ENCODE peak calls at places on chromosomes 13 and 19, in six cellular contexts. H is ascending aorta, L is thoracic aorta, S is tibial artery, N is right lobe of liver, D is astrocyte. M is an unnamed sample.

GRCh38 chr19:18385675-18386542 is at the start of gene GDF15:
- DNase-seq in H (peak; percentile 73), L (no peak), S (peak; percentile 84), N (peak; percentile 94), D (peak; percentile 80), M (no peak)

GRCh38 chr19:54206831-54207177 is 6.1 kb downstream of the RPS9 start:
- DNase-seq in H (no peak), L (no peak), S (no peak), N (no peak), D (no peak), M (no peak)

GRCh38 chr19:28466107-28467045 is 746.6 kb downstream of the UQCRFS1 start:
- DNase-seq in H (no peak), L (no peak), S (no peak), N (peak; percentile 70), D (peak; percentile 20), M (no peak)

GRCh38 chr13:32804673-32805260 is 211.5 kb upstream of the KL start:
- DNase-seq in H (no peak), L (no peak), S (no peak), N (no peak), D (peak; percentile 34), M (no peak)

GRCh38 chr13:112839347-112840105 is 129.5 kb upstream of the MCF2L start:
- DNase-seq in H (no peak), L (no peak), S (no peak), N (no peak), D (peak; percentile 41), M (no peak)

GRCh38 chr19:1130801-1131717 is 27.3 kb downstream of the GPX4 start:
- DNase-seq in H (no peak), L (no peak), S (no peak), N (no peak), D (no peak), M (no peak)

GRCh38 chr13:73622375-73622774 is 511.8 kb downstream of the KLF12 start:
- DNase-seq in H (no peak), L (no peak), S (no peak), N (no peak), D (no peak), M (no peak)

GRCh38 chr19:50258918-50259372 is 55.5 kb downstream of the MYH14 start:
- DNase-seq in H (no peak), L (no peak), S (no peak), N (no peak), D (no peak), M (no peak)

GRCh38 chr19:58544591-58545285 is 874 bp downstream of the TRIM28 start:
- DNase-seq in H (no peak), L (no peak), S (no peak), N (peak; percentile 75), D (no peak), M (no peak)

GRCh38 chr13:42992585-42993122 is 613 bp upstream of the EPSTI1 start:
- DNase-seq in H (no peak), L (no peak), S (no peak), N (no peak), D (no peak), M (no peak)

GRCh38 chr13:47175172-47175806 is 278.4 kb upstream of the HTR2A start:
- DNase-seq in H (no peak), L (no peak), S (no peak), N (no peak), D (peak; percentile 94), M (peak; percentile 52)

GRCh38 chr19:16901491-16902175 is 12.8 kb downstream of the F2RL3 start:
- DNase-seq in H (no peak), L (no peak), S (no peak), N (no peak), D (no peak), M (no peak)

GRCh38 chr13:98450495-98451167 is 126.3 kb downstream of the STK24 start:
- DNase-seq in H (no peak), L (no peak), S (peak; percentile 90), N (no peak), D (peak; percentile 12), M (no peak)

GRCh38 chr13:98910501-98910951 is 67.3 kb downstream of the DOCK9 start:
- DNase-seq in H (no peak), L (no peak), S (no peak), N (no peak), D (peak; percentile 52), M (peak; percentile 25)

GRCh38 chr13:75906315-75906714 is 270.2 kb downstream of the LMO7 start:
- DNase-seq in H (no peak), L (no peak), S (no peak), N (no peak), D (no peak), M (no peak)

GRCh38 chr13:68234278-68234677 is 1004.1 kb upstream of the PCDH9 start:
- DNase-seq in H (no peak), L (no peak), S (no peak), N (no peak), D (peak; percentile 17), M (no peak)

GRCh38 chr19:35764432-35765315 is 6.7 kb downstream of the PROSER3 start:
- DNase-seq in H (no peak), L (no peak), S (no peak), N (no peak), D (no peak), M (no peak)

GRCh38 chr19:56155124-56155687 is 14.1 kb downstream of the ZNF444 start:
- DNase-seq in H (no peak), L (no peak), S (no peak), N (no peak), D (no peak), M (no peak)

GRCh38 chr13:30341815-30342570 is 34.6 kb upstream of the KATNAL1 start:
- DNase-seq in H (peak; percentile 94), L (peak; percentile 61), S (peak; percentile 93), N (peak; percentile 89), D (peak; percentile 95), M (peak; percentile 37)

DNA sequence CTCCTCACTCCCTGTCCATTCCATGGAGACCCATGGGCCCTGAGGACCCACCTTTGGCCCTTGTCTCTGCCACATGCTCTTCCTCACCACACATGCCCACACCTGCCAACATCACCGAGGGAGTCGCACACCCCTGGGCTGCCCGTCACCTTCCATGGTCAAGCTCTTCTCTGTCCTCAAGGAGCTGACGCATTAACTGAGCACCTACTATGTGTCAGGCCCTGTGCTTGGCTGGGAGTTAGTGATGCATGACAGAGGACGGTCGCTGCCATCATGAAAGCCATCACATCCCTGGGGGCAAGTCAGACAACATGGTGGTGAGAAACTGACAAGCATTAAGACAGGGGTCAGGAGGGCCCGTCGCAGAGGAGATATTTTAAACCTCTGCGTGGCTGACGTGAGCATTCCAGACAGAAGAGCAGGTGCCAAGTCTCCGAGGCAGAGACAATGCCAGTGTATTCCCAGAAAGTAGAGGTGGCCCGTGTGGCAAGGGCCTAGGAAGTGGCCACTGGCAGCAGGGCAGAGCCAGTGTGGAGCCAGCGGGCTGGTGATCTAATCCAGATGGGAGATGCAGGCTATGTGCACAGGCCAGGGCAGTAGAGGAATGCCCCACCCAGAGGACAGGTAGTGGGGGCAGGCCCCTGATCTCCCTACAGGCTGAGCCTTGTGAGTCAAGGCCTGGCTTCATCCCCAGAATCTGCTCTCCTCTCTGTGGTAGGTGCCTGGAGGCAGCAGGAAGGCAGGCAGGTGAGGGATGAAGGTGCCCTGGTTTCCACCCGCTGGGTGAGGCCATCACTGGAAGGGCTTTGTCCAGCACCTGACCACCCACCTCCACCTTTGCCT is 21.2 kb downstream of the ELAVL1 start:
- DNase-seq in H (no peak), L (no peak), S (no peak), N (peak; percentile 2), D (no peak), M (no peak)
- H3K36me3 ChIP-seq in H (peaks cover 72% of the 10 kb centered on the region), L (peaks cover 48% of the 10 kb centered on the region), S (peaks cover 32% of the 10 kb centered on the region), N (peaks cover 5% of the 10 kb centered on the region), D (peaks cover 8% of the 10 kb centered on the region), M (peaks cover 6% of the 10 kb centered on the region)

GRCh38 chr19:32345261-32346207 is at the start of gene ZNF507:
- DNase-seq in H (peak; percentile 86), L (peak; percentile 38), S (peak; percentile 85), N (peak; percentile 79), D (peak; percentile 31), M (no peak)
- TF ChIP-seq CTCF in H (peak; percentile 10), L (no peak), S (no peak), N (no peak), D (no peak), M (no peak)

GRCh38 chr19:11552666-11553372 is 6.2 kb downstream of the ELOF1 start:
- DNase-seq in H (no peak), L (no peak), S (no peak), N (no peak), D (no peak), M (no peak)

GRCh38 chr19:11554160-11554559 is 4.9 kb downstream of the ELOF1 start:
- DNase-seq in H (no peak), L (no peak), S (no peak), N (no peak), D (no peak), M (no peak)

GRCh38 chr19:11551603-11552235 is 7.3 kb downstream of the ELOF1 start:
- DNase-seq in H (no peak), L (no peak), S (peak; percentile 87), N (no peak), D (no peak), M (no peak)

GRCh38 chr19:11556634-11557420 is 2.2 kb downstream of the ELOF1 start:
- DNase-seq in H (no peak), L (no peak), S (no peak), N (no peak), D (no peak), M (no peak)

DNA sequence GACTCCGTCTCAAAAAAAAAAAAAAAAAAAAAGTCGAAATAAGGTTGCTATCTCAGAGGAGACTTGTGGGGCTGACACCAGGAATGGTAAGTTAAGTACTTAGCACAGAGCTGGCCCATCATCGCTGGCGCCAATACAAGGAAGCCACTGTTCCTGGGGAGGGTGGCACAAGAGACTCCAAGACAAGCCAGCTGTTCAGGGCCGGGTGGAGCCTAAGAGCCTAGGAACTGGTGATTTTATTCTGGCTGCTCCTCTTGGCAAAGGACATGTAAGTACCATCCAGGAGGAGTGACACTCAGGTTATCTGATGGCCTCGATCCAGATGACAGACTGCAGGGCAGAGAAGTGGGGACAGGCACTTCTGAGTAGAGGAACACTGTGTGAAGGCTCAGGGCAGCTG is 3.8 kb downstream of the ELOF1 start:
- DNase-seq in H (no peak), L (no peak), S (no peak), N (no peak), D (no peak), M (no peak)
- H3K36me3 ChIP-seq in H (peaks cover 21% of the 10 kb centered on the region), L (peaks cover 32% of the 10 kb centered on the region), S (peaks cover 14% of the 10 kb centered on the region), N (peaks cover 9% of the 10 kb centered on the region), D (peaks cover 3% of the 10 kb centered on the region), M (peaks cover 1% of the 10 kb centered on the region)

GRCh38 chr19:11662278-11662677 is 65.0 kb downstream of the ZNF627 start:
- DNase-seq in H (no peak), L (no peak), S (no peak), N (no peak), D (no peak), M (no peak)

GRCh38 chr19:11657307-11657706 is 60.0 kb downstream of the ZNF627 start:
- DNase-seq in H (no peak), L (no peak), S (no peak), N (no peak), D (no peak), M (no peak)

GRCh38 chr19:11658954-11659353 is 61.7 kb downstream of the ZNF627 start:
- DNase-seq in H (no peak), L (no peak), S (no peak), N (no peak), D (no peak), M (no peak)

GRCh38 chr19:11656535-11656934 is 59.3 kb downstream of the ZNF627 start:
- DNase-seq in H (no peak), L (no peak), S (no peak), N (no peak), D (no peak), M (no peak)

DNA sequence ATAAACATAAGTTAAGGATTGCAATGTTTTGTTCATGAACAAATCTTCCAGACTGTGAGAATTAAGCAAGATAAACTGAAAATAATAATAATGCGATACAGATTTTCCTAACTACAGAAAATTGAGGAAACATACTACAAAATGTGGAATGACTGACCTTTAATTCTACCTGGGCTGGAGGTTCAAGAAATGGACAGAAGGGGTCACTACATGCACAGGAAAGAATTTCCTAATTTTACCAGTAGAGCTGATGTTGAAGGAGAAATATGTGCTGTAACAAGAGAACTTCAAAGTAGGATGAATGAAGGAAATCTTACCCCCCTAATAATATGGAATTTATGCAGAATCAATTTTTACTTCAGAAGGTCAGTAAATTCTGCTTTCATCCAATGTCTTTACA is 62.3 kb downstream of the ZNF627 start:
- DNase-seq in H (no peak), L (no peak), S (no peak), N (no peak), D (no peak), M (no peak)
- TF ChIP-seq CTCF in H (peak; percentile 30), L (no peak), S (no peak), N (peak; percentile 50), D (peak; percentile 8), M (no peak)